ENCODE peak calls at places on chromosome 2, in four cellular contexts. One of them, this sample, is unnamed.

GRCh38 chr2:240392084-240392947 is 43.1 kb upstream of the GPC1 start:
- DNase-seq in iPS-NIHi11: no peak
- DNase-seq in naive thymus-derived CD8-positive, alpha-beta T cell: no peak
- DNase-seq in HCT116: no peak
- DNase-seq in this sample: no peak

GRCh38 chr2:26178746-26179436 is 6.0 kb downstream of the GAREM2 start:
- DNase-seq in iPS-NIHi11: peak; percentile 60
- DNase-seq in naive thymus-derived CD8-positive, alpha-beta T cell: no peak
- DNase-seq in HCT116: no peak
- DNase-seq in this sample: no peak

GRCh38 chr2:20617081-20617575 is 33.8 kb downstream of the HS1BP3 start:
- DNase-seq in iPS-NIHi11: peak; percentile 68
- DNase-seq in naive thymus-derived CD8-positive, alpha-beta T cell: no peak
- DNase-seq in HCT116: no peak
- DNase-seq in this sample: no peak

GRCh38 chr2:203432811-203433210 is 102.3 kb downstream of the RAPH1 start:
- DNase-seq in iPS-NIHi11: no peak
- DNase-seq in naive thymus-derived CD8-positive, alpha-beta T cell: no peak
- DNase-seq in HCT116: no peak
- DNase-seq in this sample: no peak

GRCh38 chr2:72144746-72145657 is 2.7 kb downstream of the CYP26B1 start:
- DNase-seq in iPS-NIHi11: peak; percentile 91
- DNase-seq in naive thymus-derived CD8-positive, alpha-beta T cell: no peak
- DNase-seq in HCT116: peak; percentile 58
- DNase-seq in this sample: peak; percentile 59

GRCh38 chr2:190343170-190343499 is 254 bp upstream of the INPP1 start:
- DNase-seq in iPS-NIHi11: no peak
- DNase-seq in naive thymus-derived CD8-positive, alpha-beta T cell: no peak
- DNase-seq in HCT116: no peak
- DNase-seq in this sample: no peak

GRCh38 chr2:164784376-164784775 is 57.2 kb downstream of the COBLL1 start:
- DNase-seq in iPS-NIHi11: peak; percentile 7
- DNase-seq in naive thymus-derived CD8-positive, alpha-beta T cell: no peak
- DNase-seq in HCT116: no peak
- DNase-seq in this sample: peak; percentile 33

GRCh38 chr2:223598994-223599645 is 3.0 kb downstream of the SCG2 start:
- DNase-seq in iPS-NIHi11: no peak
- DNase-seq in naive thymus-derived CD8-positive, alpha-beta T cell: no peak
- DNase-seq in HCT116: no peak
- DNase-seq in this sample: no peak

GRCh38 chr2:199804831-199805230 is 46.2 kb downstream of the FTCDNL1 start:
- DNase-seq in iPS-NIHi11: no peak
- DNase-seq in naive thymus-derived CD8-positive, alpha-beta T cell: no peak
- DNase-seq in HCT116: no peak
- DNase-seq in this sample: no peak

GRCh38 chr2:32227492-32227891 is 37.2 kb downstream of the NLRC4 start:
- DNase-seq in iPS-NIHi11: no peak
- DNase-seq in naive thymus-derived CD8-positive, alpha-beta T cell: no peak
- DNase-seq in HCT116: no peak
- DNase-seq in this sample: no peak

GRCh38 chr2:134917958-134918517 is 584 bp upstream of the CCNT2 start:
- DNase-seq in iPS-NIHi11: no peak
- DNase-seq in naive thymus-derived CD8-positive, alpha-beta T cell: peak; percentile 81
- DNase-seq in HCT116: no peak
- DNase-seq in this sample: no peak

GRCh38 chr2:3470856-3471737 is 48.2 kb downstream of the ADI1 start:
- DNase-seq in iPS-NIHi11: no peak
- DNase-seq in naive thymus-derived CD8-positive, alpha-beta T cell: no peak
- DNase-seq in HCT116: no peak
- DNase-seq in this sample: no peak

GRCh38 chr2:67571785-67572718 is 174.9 kb downstream of the ETAA1 start:
- DNase-seq in iPS-NIHi11: no peak
- DNase-seq in naive thymus-derived CD8-positive, alpha-beta T cell: no peak
- DNase-seq in HCT116: no peak
- DNase-seq in this sample: no peak

GRCh38 chr2:143823286-143823685 is 694.1 kb downstream of the ARHGAP15 start:
- DNase-seq in iPS-NIHi11: no peak
- DNase-seq in naive thymus-derived CD8-positive, alpha-beta T cell: no peak
- DNase-seq in HCT116: no peak
- DNase-seq in this sample: no peak

GRCh38 chr2:71609958-71610357 is 156.6 kb downstream of the DYSF start:
- DNase-seq in iPS-NIHi11: no peak
- DNase-seq in naive thymus-derived CD8-positive, alpha-beta T cell: no peak
- DNase-seq in HCT116: peak; percentile 24
- DNase-seq in this sample: no peak

GRCh38 chr2:175036582-175037018 is 31.4 kb upstream of the CHN1 start:
- DNase-seq in iPS-NIHi11: peak; percentile 31
- DNase-seq in naive thymus-derived CD8-positive, alpha-beta T cell: no peak
- DNase-seq in HCT116: peak; percentile 12
- DNase-seq in this sample: no peak

GRCh38 chr2:207166349-207167128 is 791 bp upstream of the KLF7 start:
- DNase-seq in iPS-NIHi11: peak; percentile 79
- DNase-seq in naive thymus-derived CD8-positive, alpha-beta T cell: peak; percentile 70
- DNase-seq in HCT116: no peak
- DNase-seq in this sample: peak; percentile 81

GRCh38 chr2:98378901-98379300 is 32.6 kb downstream of the CNGA3 start:
- DNase-seq in iPS-NIHi11: no peak
- DNase-seq in naive thymus-derived CD8-positive, alpha-beta T cell: no peak
- DNase-seq in HCT116: no peak
- DNase-seq in this sample: no peak

GRCh38 chr2:146847846-146848245 is 997.0 kb upstream of the ACVR2A start:
- DNase-seq in iPS-NIHi11: no peak
- DNase-seq in naive thymus-derived CD8-positive, alpha-beta T cell: no peak
- DNase-seq in HCT116: no peak
- DNase-seq in this sample: no peak

GRCh38 chr2:9692392-9693137 is 61.8 kb upstream of the YWHAQ start:
- DNase-seq in iPS-NIHi11: peak; percentile 61
- DNase-seq in naive thymus-derived CD8-positive, alpha-beta T cell: no peak
- DNase-seq in HCT116: no peak
- DNase-seq in this sample: no peak

GRCh38 chr2:188042412-188042811 is 249.3 kb upstream of the GULP1 start:
- DNase-seq in iPS-NIHi11: no peak
- DNase-seq in naive thymus-derived CD8-positive, alpha-beta T cell: no peak
- DNase-seq in HCT116: no peak
- DNase-seq in this sample: no peak

GRCh38 chr2:10208736-10209135 is 86.2 kb downstream of the RRM2 start:
- DNase-seq in iPS-NIHi11: no peak
- DNase-seq in naive thymus-derived CD8-positive, alpha-beta T cell: no peak
- DNase-seq in HCT116: no peak
- DNase-seq in this sample: no peak

GRCh38 chr2:238846503-238847431 is 1.1 kb upstream of the TWIST2 start:
- DNase-seq in iPS-NIHi11: peak; percentile 44
- DNase-seq in naive thymus-derived CD8-positive, alpha-beta T cell: no peak
- DNase-seq in HCT116: no peak
- DNase-seq in this sample: no peak

GRCh38 chr2:23283653-23284052 is 101.3 kb upstream of the KLHL29 start:
- DNase-seq in iPS-NIHi11: no peak
- DNase-seq in naive thymus-derived CD8-positive, alpha-beta T cell: no peak
- DNase-seq in HCT116: no peak
- DNase-seq in this sample: no peak

GRCh38 chr2:59737313-59737712 is 816.1 kb downstream of the BCL11A start:
- DNase-seq in iPS-NIHi11: no peak
- DNase-seq in naive thymus-derived CD8-positive, alpha-beta T cell: no peak
- DNase-seq in HCT116: no peak
- DNase-seq in this sample: no peak

GRCh38 chr2:231418820-231419640 is 23.5 kb downstream of the B3GNT7 start:
- DNase-seq in iPS-NIHi11: no peak
- DNase-seq in naive thymus-derived CD8-positive, alpha-beta T cell: no peak
- DNase-seq in HCT116: no peak
- DNase-seq in this sample: no peak

GRCh38 chr2:16055848-16056580 is 115.7 kb downstream of the MYCN start:
- DNase-seq in iPS-NIHi11: no peak
- DNase-seq in naive thymus-derived CD8-positive, alpha-beta T cell: no peak
- DNase-seq in HCT116: no peak
- DNase-seq in this sample: no peak

This sample was measured in D341Med.